ENCODE peak calls at places on chromosomes 16 and 17, in eight cellular contexts. K, D, Z, G, H, V, P and R are unnamed samples.

GRCh38 chr16:88697116-88697830 is 8.9 kb downstream of the RNF166 start:
- DNase-seq in K (no peak), D (no peak), Z (no peak), G (no peak), H (no peak), V (no peak), P (no peak), R (no peak)

GRCh38 chr16:69741519-69741918 is 13.2 kb downstream of the NOB1 start:
- DNase-seq in K (no peak), D (no peak), Z (no peak), G (no peak), H (peak), V (peak), P (no peak), R (no peak)

GRCh38 chr16:74192281-74192680 is 104.3 kb upstream of the PSMD7 start:
- DNase-seq in K (no peak), D (no peak), Z (no peak), G (no peak), H (no peak), V (no peak), P (no peak), R (no peak)

GRCh38 chr17:78390241-78391050 is 12.0 kb downstream of the PGS1 start:
- DNase-seq in K (peak), D (peak), Z (no peak), G (no peak), H (peak), V (no peak), P (peak), R (no peak)

GRCh38 chr17:14019186-14019956 is 49.9 kb upstream of the COX10 start:
- DNase-seq in K (no peak), D (peak), Z (no peak), G (no peak), H (peak), V (peak), P (no peak), R (peak)

GRCh38 chr16:75764154-75764768 is 38.0 kb upstream of the CPHXL start:
- DNase-seq in K (peak), D (peak), Z (peak), G (no peak), H (peak), V (peak), P (peak), R (peak)

GRCh38 chr16:78441298-78441697 is 341.8 kb downstream of the WWOX start:
- DNase-seq in K (no peak), D (no peak), Z (no peak), G (no peak), H (no peak), V (no peak), P (no peak), R (no peak)

GRCh38 chr16:89449726-89450335 is 40.5 kb downstream of the ANKRD11 start:
- DNase-seq in K (no peak), D (no peak), Z (no peak), G (no peak), H (no peak), V (peak), P (no peak), R (no peak)

GRCh38 chr16:88681709-88682451 is 4.4 kb downstream of the SNAI3 start:
- DNase-seq in K (no peak), D (no peak), Z (peak), G (peak), H (no peak), V (no peak), P (peak), R (no peak)

GRCh38 chr17:17750881-17751280 is 69.6 kb downstream of the RAI1 start:
- DNase-seq in K (no peak), D (no peak), Z (no peak), G (no peak), H (no peak), V (no peak), P (no peak), R (no peak)

GRCh38 chr16:3144331-3144881 is 9.6 kb downstream of the ZNF213 start:
- DNase-seq in K (peak), D (no peak), Z (no peak), G (peak), H (no peak), V (no peak), P (no peak), R (no peak)

GRCh38 chr17:21842332-21843317 is 150.3 kb downstream of the KCNJ18 start:
- DNase-seq in K (no peak), D (no peak), Z (no peak), G (peak), H (no peak), V (no peak), P (no peak), R (no peak)

GRCh38 chr17:27586203-27586701 is 44.7 kb upstream of the LGALS9 start:
- DNase-seq in K (no peak), D (peak), Z (no peak), G (no peak), H (no peak), V (no peak), P (no peak), R (no peak)

GRCh38 chr16:2782583-2783351 is 4.6 kb downstream of the PRSS33 start:
- DNase-seq in K (peak), D (no peak), Z (no peak), G (no peak), H (no peak), V (no peak), P (no peak), R (no peak)

GRCh38 chr17:44503080-44503842 is at the start of gene GPATCH8:
- DNase-seq in K (peak), D (peak), Z (peak), G (peak), H (peak), V (peak), P (peak), R (peak)

GRCh38 chr16:50021509-50021908 is 3.5 kb upstream of the CNEP1R1 start:
- DNase-seq in K (peak), D (no peak), Z (no peak), G (no peak), H (no peak), V (no peak), P (no peak), R (no peak)

GRCh38 chr17:29936724-29937123 is 4.7 kb upstream of the EFCAB5 start:
- DNase-seq in K (no peak), D (no peak), Z (no peak), G (no peak), H (no peak), V (no peak), P (no peak), R (no peak)

GRCh38 chr16:65576631-65577030 is 454.8 kb upstream of the CDH11 start:
- DNase-seq in K (peak), D (no peak), Z (no peak), G (no peak), H (no peak), V (no peak), P (no peak), R (no peak)

GRCh38 chr17:55263565-55264272 is 1.0 kb upstream of the HLF start:
- DNase-seq in K (no peak), D (no peak), Z (no peak), G (no peak), H (no peak), V (no peak), P (no peak), R (no peak)

GRCh38 chr17:3639981-3640596 is 3.5 kb downstream of the CTNS start:
- DNase-seq in K (no peak), D (no peak), Z (peak), G (peak), H (no peak), V (no peak), P (no peak), R (no peak)

GRCh38 chr17:63675607-63676539 is 24.1 kb downstream of the LIMD2 start:
- DNase-seq in K (no peak), D (peak), Z (peak), G (peak), H (peak), V (peak), P (peak), R (peak)

GRCh38 chr16:86558355-86559193 is 3.5 kb upstream of the MTHFSD start:
- DNase-seq in K (no peak), D (no peak), Z (no peak), G (no peak), H (no peak), V (no peak), P (no peak), R (no peak)

GRCh38 chr17:20284018-20284417 is 183.3 kb downstream of the LGALS9B start:
- DNase-seq in K (no peak), D (no peak), Z (no peak), G (no peak), H (no peak), V (no peak), P (no peak), R (no peak)

GRCh38 chr16:57614546-57615343 is 13.7 kb upstream of the ADGRG1 start:
- DNase-seq in K (peak), D (no peak), Z (peak), G (no peak), H (no peak), V (no peak), P (no peak), R (no peak)

GRCh38 chr17:2712300-2713043 is 908 bp upstream of the CLUH start:
- DNase-seq in K (no peak), D (no peak), Z (no peak), G (no peak), H (no peak), V (no peak), P (no peak), R (no peak)

GRCh38 chr17:59737324-59737723 is 29.9 kb downstream of the VMP1 start:
- DNase-seq in K (no peak), D (no peak), Z (no peak), G (no peak), H (no peak), V (no peak), P (no peak), R (no peak)

GRCh38 chr16:81616321-81617020 is 162.6 kb upstream of the PLCG2 start:
- DNase-seq in K (peak), D (no peak), Z (peak), G (peak), H (no peak), V (no peak), P (peak), R (peak)

GRCh38 chr16:59432934-59433333 is 698.8 kb upstream of the GOT2 start:
- DNase-seq in K (no peak), D (no peak), Z (no peak), G (no peak), H (no peak), V (no peak), P (no peak), R (no peak)

GRCh38 chr16:28951410-28951943 is 740 bp downstream of the NFATC2IP start:
- DNase-seq in K (peak), D (no peak), Z (no peak), G (no peak), H (no peak), V (peak), P (peak), R (no peak)

GRCh38 chr17:76247304-76247703 is 7.0 kb upstream of the RNF157 start:
- DNase-seq in K (no peak), D (no peak), Z (no peak), G (peak), H (no peak), V (no peak), P (no peak), R (no peak)

GRCh38 chr17:43986225-43986981 is 18.0 kb upstream of the NAGS start:
- DNase-seq in K (no peak), D (no peak), Z (no peak), G (no peak), H (no peak), V (no peak), P (no peak), R (no peak)

GRCh38 chr17:78241277-78242023 is 10.0 kb downstream of the TMEM235 start:
- DNase-seq in K (peak), D (peak), Z (no peak), G (no peak), H (peak), V (no peak), P (no peak), R (no peak)

GRCh38 chr17:71004413-71004812 is 835.1 kb downstream of the KCNJ2 start:
- DNase-seq in K (no peak), D (no peak), Z (no peak), G (no peak), H (no peak), V (peak), P (no peak), R (no peak)

GRCh38 chr17:44919885-44920564 is 4.7 kb upstream of the GFAP start:
- DNase-seq in K (peak), D (peak), Z (peak), G (peak), H (peak), V (peak), P (peak), R (peak)

GRCh38 chr16:72996291-72997062 is 51.5 kb downstream of the ZFHX3 start:
- DNase-seq in K (no peak), D (no peak), Z (peak), G (no peak), H (peak), V (no peak), P (no peak), R (peak)

GRCh38 chr16:72997141-72997542 is 50.8 kb downstream of the ZFHX3 start:
- DNase-seq in K (no peak), D (no peak), Z (peak), G (peak), H (peak), V (peak), P (no peak), R (peak)

GRCh38 chr16:72992142-72992601 is 55.8 kb downstream of the ZFHX3 start:
- DNase-seq in K (peak), D (no peak), Z (no peak), G (no peak), H (no peak), V (no peak), P (no peak), R (no peak)

GRCh38 chr16:72991645-72992044 is 56.3 kb downstream of the ZFHX3 start:
- DNase-seq in K (no peak), D (no peak), Z (no peak), G (no peak), H (no peak), V (no peak), P (no peak), R (no peak)

GRCh38 chr16:72995151-72995881 is 52.6 kb downstream of the ZFHX3 start:
- DNase-seq in K (peak), D (no peak), Z (no peak), G (no peak), H (no peak), V (no peak), P (no peak), R (no peak)
- TF ChIP-seq CTCF in K (peak), D (peak), Z (peak), G (peak), H (peak), V (peak), P (peak), R (no peak)

GRCh38 chr17:47714773-47715396 is 18.2 kb upstream of the TBX21 start:
- DNase-seq in K (no peak), D (no peak), Z (no peak), G (no peak), H (no peak), V (no peak), P (no peak), R (no peak)

GRCh38 chr17:47712330-47713023 is 18.5 kb downstream of the TBKBP1 start:
- DNase-seq in K (no peak), D (no peak), Z (no peak), G (no peak), H (no peak), V (no peak), P (no peak), R (no peak)

GRCh38 chr17:47715669-47716325 is 17.2 kb upstream of the TBX21 start:
- DNase-seq in K (no peak), D (no peak), Z (no peak), G (no peak), H (no peak), V (no peak), P (no peak), R (no peak)

GRCh38 chr17:47716381-47716780 is 16.7 kb upstream of the TBX21 start:
- DNase-seq in K (no peak), D (no peak), Z (no peak), G (no peak), H (no peak), V (no peak), P (no peak), R (no peak)

GRCh38 chr17:47713980-47714689 is 18.9 kb upstream of the TBX21 start:
- DNase-seq in K (peak), D (no peak), Z (no peak), G (no peak), H (no peak), V (no peak), P (no peak), R (no peak)
- TF ChIP-seq CTCF in K (peak), D (no peak), Z (no peak), G (no peak), H (no peak), V (no peak), P (no peak), R (no peak)

DNA sequence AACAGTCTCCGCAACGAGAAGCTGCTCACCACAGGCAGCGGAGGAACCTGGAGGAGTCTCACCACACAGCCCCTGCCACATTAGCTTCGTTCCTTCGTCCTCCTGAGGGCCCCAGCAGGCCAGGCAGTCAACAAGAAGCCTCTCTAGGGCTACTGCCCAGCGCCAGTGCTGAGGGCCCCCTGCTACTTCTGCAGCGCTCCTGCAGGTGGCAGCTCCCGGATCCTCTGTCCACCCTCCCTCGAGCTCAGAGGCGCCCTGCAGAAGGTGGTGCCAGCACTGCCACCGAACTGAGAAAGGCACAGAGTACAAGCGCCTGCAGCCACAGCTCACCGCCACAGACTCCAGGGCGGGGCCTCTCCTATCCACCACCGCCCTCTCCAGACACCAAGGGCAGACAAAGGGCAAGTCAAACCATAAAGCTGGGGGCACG is 27.3 kb downstream of the KDM8 start:
- DNase-seq in K (no peak), D (no peak), Z (peak), G (no peak), H (no peak), V (no peak), P (no peak), R (no peak)
- TF ChIP-seq CTCF in K (peak), D (no peak), Z (peak), G (no peak), H (no peak), V (no peak), P (no peak), R (no peak)

GRCh38 chr17:56833023-56833811 is 503 bp downstream of the C17orf67 start:
- DNase-seq in K (peak), D (peak), Z (peak), G (peak), H (peak), V (peak), P (peak), R (peak)

GRCh38 chr17:56833812-56834379 is at the start of the genes C17orf67 and DGKE:
- DNase-seq in K (peak), D (peak), Z (peak), G (peak), H (peak), V (peak), P (peak), R (peak)

GRCh38 chr17:56832446-56832845 is 1.3 kb downstream of the C17orf67 start:
- DNase-seq in K (no peak), D (no peak), Z (no peak), G (no peak), H (peak), V (no peak), P (no peak), R (no peak)

GRCh38 chr17:56835259-56835575 is 1.3 kb downstream of the DGKE start:
- DNase-seq in K (no peak), D (no peak), Z (no peak), G (no peak), H (no peak), V (no peak), P (no peak), R (no peak)

DNA sequence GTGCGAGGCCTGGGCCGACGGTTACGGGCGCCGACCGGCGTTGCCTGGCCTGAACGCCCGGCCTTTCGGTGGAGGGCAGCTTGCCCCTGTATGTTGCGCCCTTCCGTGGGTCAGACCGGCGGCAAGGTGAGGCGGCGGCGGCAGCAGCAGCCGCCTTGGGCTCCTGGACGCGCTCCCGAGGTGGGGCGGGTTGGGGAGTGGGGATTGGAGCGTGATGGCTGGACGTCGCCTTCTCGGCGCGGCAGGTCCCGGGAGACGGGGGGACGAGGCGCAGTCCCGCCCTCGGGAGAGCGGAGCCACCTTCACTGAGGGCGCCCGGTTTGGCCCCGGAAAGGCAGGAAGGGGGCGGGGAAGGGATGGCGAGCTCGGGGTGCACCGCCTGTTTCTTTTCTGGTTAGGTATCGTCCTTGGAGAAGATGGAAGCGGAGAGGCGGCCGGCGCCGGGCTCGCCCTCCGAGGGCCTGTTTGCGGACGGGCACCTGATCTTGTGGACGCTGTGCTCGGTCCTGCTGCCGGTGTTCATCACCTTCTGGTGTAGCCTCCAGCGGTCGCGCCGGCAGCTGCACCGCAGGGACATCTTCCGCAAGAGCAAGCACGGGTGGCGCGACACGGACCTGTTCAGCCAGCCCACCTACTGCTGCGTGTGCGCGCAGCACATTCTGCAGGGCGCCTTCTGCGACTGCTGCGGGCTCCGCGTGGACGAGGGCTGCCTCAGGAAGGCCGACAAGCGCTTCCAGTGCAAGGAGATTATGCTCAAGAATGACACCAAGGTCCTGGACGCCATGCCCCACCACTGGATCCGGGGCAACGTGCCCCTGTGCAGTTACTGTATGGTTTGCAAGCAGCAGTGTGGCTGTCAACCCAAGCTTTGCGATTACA is 668 bp downstream of the DGKE start:
- DNase-seq in K (peak), D (no peak), Z (peak), G (peak), H (peak), V (peak), P (peak), R (peak)
- TF ChIP-seq CTCF in K (peak), D (no peak), Z (peak), G (no peak), H (peak), V (no peak), P (no peak), R (peak)

DNA sequence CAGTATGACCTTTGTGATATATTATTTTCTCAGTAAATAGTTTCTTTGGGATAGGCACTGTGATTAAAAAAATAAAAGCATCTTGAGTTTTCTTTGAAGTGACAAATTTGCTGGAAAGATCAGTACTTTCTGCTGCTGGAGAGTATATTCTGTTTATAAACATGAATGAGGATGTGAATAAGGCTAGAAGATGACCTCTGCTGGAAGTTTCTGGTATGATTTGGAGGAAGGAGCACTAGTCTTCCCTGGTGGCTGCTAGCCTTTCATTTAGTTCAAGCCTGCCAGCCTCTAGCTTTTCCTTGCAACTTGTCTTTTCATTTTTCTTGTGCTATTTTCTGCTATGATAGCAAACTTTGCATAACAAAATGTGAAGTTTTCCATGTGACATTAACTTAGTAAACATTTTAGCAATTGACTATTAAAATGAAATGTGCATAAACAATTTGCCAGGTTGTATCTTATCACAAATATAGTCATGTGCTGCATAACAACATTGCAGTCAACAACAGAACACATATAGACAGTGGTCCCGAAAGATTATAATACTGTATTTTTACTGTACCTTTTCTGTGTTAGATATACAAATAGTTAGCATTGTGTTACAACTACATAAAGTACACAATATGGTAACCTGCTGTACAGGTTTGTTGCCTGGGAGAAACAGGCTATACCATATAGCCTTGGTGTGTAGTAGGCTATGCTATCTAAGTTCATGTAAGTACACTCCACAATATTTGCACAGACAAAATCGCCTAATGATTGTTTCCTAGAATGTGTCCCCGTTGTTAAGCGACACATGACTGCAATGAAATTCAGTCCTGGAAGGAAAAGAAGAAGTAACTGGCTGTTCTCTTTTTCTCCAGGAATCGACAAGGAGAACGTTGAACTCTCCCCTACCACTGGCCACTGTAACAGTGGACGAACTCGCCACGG is 18.1 kb upstream of the RAB11FIP4 start:
- DNase-seq in K (no peak), D (peak), Z (no peak), G (no peak), H (peak), V (peak), P (no peak), R (peak)
- TF ChIP-seq CTCF in K (peak), D (peak), Z (peak), G (peak), H (peak), V (peak), P (no peak), R (no peak)